ENCODE peak calls at places on chromosome 13, in five cellular contexts. J is prostate gland; O is Peyer's patch; N is effector memory CD4-positive, alpha-beta T cell; D is endodermal cell. R is an unnamed sample.

GRCh38 chr13:76854894-76855293 is 31.3 kb downstream of the KCTD12 start:
- DNase-seq in O (no peak), N (no peak), D (no peak), J (no peak), R (no peak)

GRCh38 chr13:40123962-40124647 is 468.6 kb downstream of the COG6 start:
- DNase-seq in O (no peak), J (no peak), N (no peak), D (no peak), R (no peak)

GRCh38 chr13:96090240-96091101 is 564 bp downstream of the HS6ST3 start:
- DNase-seq in N (no peak), D (peak; percentile 78), O (no peak), J (no peak), R (no peak)

GRCh38 chr13:65959305-65959704 is 1270.8 kb downstream of the PCDH9 start:
- DNase-seq in O (no peak), D (no peak), N (no peak), J (no peak), R (no peak)

GRCh38 chr13:102870677-102871415 is 25.0 kb downstream of the ERCC5 start:
- DNase-seq in O (peak; percentile 55), D (peak; percentile 83), J (peak; percentile 35), N (no peak), R (peak; percentile 36)

GRCh38 chr13:48431431-48431830 is 18.5 kb upstream of the LPAR6 start:
- DNase-seq in O (no peak), J (no peak), D (no peak), N (no peak), R (no peak)

GRCh38 chr13:20101467-20102316 is 59.2 kb downstream of the GJA3 start:
- DNase-seq in D (no peak), N (no peak), J (no peak), O (no peak), R (no peak)

GRCh38 chr13:65456150-65456912 is 1773.8 kb downstream of the PCDH9 start:
- DNase-seq in O (no peak), J (no peak), D (no peak), N (no peak), R (no peak)

GRCh38 chr13:76812971-76813691 is 73.1 kb downstream of the KCTD12 start:
- DNase-seq in D (no peak), O (no peak), J (no peak), N (no peak), R (no peak)

GRCh38 chr13:80132741-80133601 is 208.0 kb downstream of the SPRY2 start:
- DNase-seq in D (peak; percentile 61), O (peak; percentile 70), J (peak; percentile 49), N (no peak), R (no peak)

GRCh38 chr13:29434217-29434940 is 161.1 kb downstream of the SLC7A1 start:
- DNase-seq in O (no peak), D (no peak), N (no peak), J (no peak), R (no peak)

GRCh38 chr13:63472736-63473135 is 2057.1 kb upstream of the PCDH20 start:
- DNase-seq in O (no peak), J (no peak), D (no peak), N (no peak), R (no peak)

GRCh38 chr13:80340643-80341097 is 256 bp downstream of the SPRY2 start:
- DNase-seq in J (no peak), D (no peak), O (no peak), N (no peak), R (no peak)

GRCh38 chr13:27148900-27149299 is 22.7 kb downstream of the USP12 start:
- DNase-seq in D (no peak), O (no peak), N (no peak), J (no peak), R (no peak)

GRCh38 chr13:110826861-110827672 is 87.8 kb downstream of the ANKRD10 start:
- DNase-seq in O (no peak), N (no peak), D (no peak), J (no peak), R (no peak)

GRCh38 chr13:73466561-73466960 is 407.8 kb downstream of the KLF5 start:
- DNase-seq in J (no peak), N (no peak), O (no peak), D (no peak), R (no peak)

GRCh38 chr13:79679334-79679733 is 198.4 kb downstream of the NDFIP2 start:
- DNase-seq in J (peak; percentile 51), D (peak; percentile 90), O (peak; percentile 51), N (no peak), R (no peak)

GRCh38 chr13:43244482-43244881 is 221.1 kb downstream of the DNAJC15 start:
- DNase-seq in J (no peak), N (no peak), D (no peak), O (no peak), R (no peak)

GRCh38 chr13:112448621-112449544 is 72.7 kb downstream of the SPACA7 start:
- DNase-seq in O (no peak), N (no peak), D (peak; percentile 38), J (no peak), R (no peak)

GRCh38 chr13:75669706-75670105 is 33.6 kb downstream of the LMO7 start:
- DNase-seq in J (no peak), N (no peak), O (no peak), D (no peak), R (no peak)

GRCh38 chr13:23960566-23961156 is 63.4 kb upstream of the C1QTNF9B start:
- DNase-seq in N (no peak), J (no peak), O (no peak), D (peak; percentile 65), R (no peak)

GRCh38 chr13:55244991-55245644 is 1895.6 kb upstream of the PRR20A start:
- DNase-seq in D (peak; percentile 84), J (no peak), N (no peak), O (no peak), R (no peak)

GRCh38 chr13:76822691-76823267 is 63.4 kb downstream of the KCTD12 start:
- DNase-seq in D (no peak), N (no peak), J (no peak), O (no peak), R (no peak)

GRCh38 chr13:102597029-102598015 is 536 bp downstream of the TPP2 start:
- DNase-seq in D (peak; percentile 65), J (no peak), N (no peak), O (peak; percentile 61), R (peak; percentile 56)

GRCh38 chr13:106276876-106277275 is 258.6 kb downstream of the EFNB2 start:
- DNase-seq in O (no peak), D (no peak), J (no peak), N (no peak), R (no peak)

GRCh38 chr13:50284540-50284939 is 269.3 kb downstream of the KCNRG start:
- DNase-seq in N (no peak), J (no peak), O (no peak), D (no peak), R (no peak)

GRCh38 chr13:75258159-75258782 is 223.7 kb downstream of the TBC1D4 start:
- DNase-seq in N (no peak), D (no peak), J (no peak), O (no peak), R (no peak)

GRCh38 chr13:110206170-110206569 is 100.8 kb downstream of the COL4A1 start:
- DNase-seq in N (no peak), J (no peak), D (no peak), O (peak; percentile 57), R (no peak)

GRCh38 chr13:47826481-47826880 is 174.6 kb downstream of the SUCLA2 start:
- DNase-seq in J (no peak), N (no peak), O (no peak), D (no peak), R (no peak)

DNA sequence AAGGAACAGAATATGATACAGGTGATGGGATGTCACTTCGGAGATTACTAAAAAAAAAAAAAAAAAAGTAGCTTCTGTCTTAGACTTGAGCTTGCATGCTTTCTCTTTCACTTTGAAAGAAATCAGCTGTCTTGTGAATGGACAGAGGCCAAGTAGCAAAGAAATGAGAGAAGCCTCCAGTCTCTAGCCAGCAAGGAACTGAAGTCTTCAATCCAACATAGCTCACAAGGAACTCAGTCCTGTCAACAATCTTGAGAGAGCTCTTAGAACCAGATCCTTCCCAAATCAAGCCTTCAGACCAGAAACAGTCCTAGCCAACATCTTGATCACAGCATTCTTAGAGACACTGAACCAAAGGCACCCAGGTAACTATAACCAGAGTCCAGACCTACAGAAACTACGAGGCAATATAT is 7.7 kb downstream of the N4BP2L2 start:
- DNase-seq in D (no peak), N (no peak), O (no peak), J (peak; percentile 12), R (no peak)
- H3K27ac ChIP-seq in D (no peak overlapping the region), N (peak overlapping the region; percentile 40), O (no peak overlapping the region), J (no peak overlapping the region), R (no peak overlapping the region)

GRCh38 chr13:46180393-46180792 is 1.6 kb downstream of the LCP1 start:
- DNase-seq in D (no peak), J (no peak), O (no peak), N (no peak), R (no peak)

GRCh38 chr13:46183018-46183940 is 1.3 kb upstream of the LCP1 start:
- DNase-seq in J (no peak), N (no peak), O (no peak), D (no peak), R (no peak)

GRCh38 chr13:46182491-46182877 is 507 bp upstream of the LCP1 start:
- DNase-seq in D (no peak), N (no peak), J (no peak), O (no peak), R (no peak)

GRCh38 chr13:46179576-46180368 is 2.2 kb downstream of the LCP1 start:
- DNase-seq in D (no peak), O (peak; percentile 52), N (peak; percentile 66), J (no peak), R (peak; percentile 73)

GRCh38 chr13:46181799-46182490 is at the start of gene LCP1:
- DNase-seq in N (peak; percentile 74), J (no peak), D (peak; percentile 47), O (no peak), R (peak; percentile 91)
- H3K4me1 ChIP-seq in N (peaks cover 38% of the 10 kb centered on the region), J (no peaks in the 10 kb centered on the region), D (peaks cover 4% of the 10 kb centered on the region), O (peaks cover 7% of the 10 kb centered on the region), R (peaks cover 44% of the 10 kb centered on the region)

GRCh38 chr13:35472308-35473008 is 4.0 kb downstream of the MAB21L1 start:
- DNase-seq in N (no peak), J (no peak), D (peak; percentile 63), O (no peak), R (no peak)
- H3K27me3 ChIP-seq in N (peaks cover 32% of the 10 kb centered on the region), J (peaks cover 13% of the 10 kb centered on the region), D (peaks cover 87% of the 10 kb centered on the region), O (peaks cover 10% of the 10 kb centered on the region), R (peaks cover 20% of the 10 kb centered on the region)

GRCh38 chr13:98567140-98567539 is 9.8 kb downstream of the STK24 start:
- DNase-seq in J (no peak), N (no peak), O (no peak), D (no peak), R (no peak)

GRCh38 chr13:98564204-98564603 is 12.7 kb downstream of the STK24 start:
- DNase-seq in D (no peak), N (no peak), O (no peak), J (no peak), R (no peak)

GRCh38 chr13:98563071-98563470 is 13.8 kb downstream of the STK24 start:
- DNase-seq in J (no peak), O (no peak), D (no peak), N (no peak), R (no peak)

GRCh38 chr13:98570929-98571372 is 6.0 kb downstream of the STK24 start:
- DNase-seq in D (no peak), J (no peak), N (peak; percentile 12), O (peak; percentile 66), R (peak; percentile 54)

GRCh38 chr13:98565726-98566577 is 11.0 kb downstream of the STK24 start:
- DNase-seq in D (no peak), J (peak; percentile 49), O (no peak), N (no peak), R (no peak)
- H3K27ac ChIP-seq in D (no peak overlapping the region), J (peak overlapping the region; percentile 55), O (peak overlapping the region; percentile 77), N (peak overlapping the region; percentile 54), R (peak overlapping the region; percentile 32)